ENCODE peak calls at places on chromosomes 7 and 10, in nine cellular contexts. R is AG04450, P is stomach, M is nephron progenitor cell, H is heart right ventricle, A is GM23338, J is lower leg skin, O is cardiac muscle cell, C is neural progenitor cell. Z is an unnamed sample.

GRCh38 chr10:80284522-80284921 is 4.9 kb downstream of the MAT1A start:
- DNase-seq in J (no peak), M (no peak), A (no peak), P (no peak), C (no peak), R (no peak), H (no peak), O (no peak), Z (no peak)

GRCh38 chr7:141409911-141410329 is 141.3 kb upstream of the AGK start:
- DNase-seq in P (no peak), A (peak), M (no peak), H (no peak), J (peak), R (no peak), O (no peak), C (peak), Z (no peak)

GRCh38 chr10:51273572-51273971 is 199.3 kb downstream of the PRKG1 start:
- DNase-seq in P (no peak), O (no peak), J (no peak), M (no peak), H (no peak), A (no peak), R (no peak), C (no peak), Z (no peak)

GRCh38 chr7:145729701-145730100 is 386.9 kb upstream of the CNTNAP2 start:
- DNase-seq in A (no peak), O (no peak), C (no peak), P (no peak), R (no peak), J (no peak), H (no peak), M (no peak), Z (no peak)

GRCh38 chr7:40015790-40016296 is 65.8 kb downstream of the CDK13 start:
- DNase-seq in J (no peak), P (no peak), C (no peak), A (no peak), O (peak), M (no peak), R (no peak), H (no peak), Z (no peak)

GRCh38 chr10:26706206-26706605 is 8.7 kb downstream of the PDSS1 start:
- DNase-seq in A (no peak), R (no peak), O (no peak), C (no peak), J (no peak), P (no peak), M (no peak), H (no peak), Z (no peak)

GRCh38 chr7:87507446-87507845 is 32.0 kb upstream of the ABCB4 start:
- DNase-seq in C (peak), R (no peak), P (no peak), J (no peak), M (no peak), H (no peak), A (peak), O (peak), Z (no peak)

GRCh38 chr10:58278962-58279307 is 10.0 kb downstream of the CISD1 start:
- DNase-seq in A (no peak), H (no peak), O (no peak), M (no peak), C (no peak), J (no peak), P (no peak), R (no peak), Z (no peak)

GRCh38 chr10:71981868-71982230 is 17.7 kb downstream of the CHST3 start:
- DNase-seq in O (no peak), P (no peak), M (no peak), A (no peak), H (no peak), R (no peak), C (no peak), J (no peak), Z (no peak)

GRCh38 chr10:78290131-78290750 is 256.6 kb downstream of the RPS24 start:
- DNase-seq in J (no peak), P (no peak), H (no peak), C (no peak), M (no peak), O (no peak), A (peak), R (no peak), Z (no peak)

GRCh38 chr10:10533417-10533816 is 484.3 kb upstream of the CELF2 start:
- DNase-seq in J (no peak), A (no peak), O (no peak), M (no peak), P (no peak), R (no peak), C (no peak), H (no peak), Z (no peak)

GRCh38 chr7:131021902-131022301 is 287.9 kb upstream of the KLF14 start:
- DNase-seq in J (no peak), M (no peak), C (no peak), P (no peak), A (no peak), H (no peak), O (no peak), R (no peak), Z (no peak)

GRCh38 chr10:96642973-96643372 is 56.2 kb upstream of the TM9SF3 start:
- DNase-seq in J (peak), P (peak), R (no peak), H (peak), M (peak), C (peak), A (peak), O (peak), Z (peak)

GRCh38 chr7:142364551-142364950 is 106.7 kb upstream of the PRSS58 start:
- DNase-seq in A (no peak), M (no peak), C (no peak), P (no peak), R (no peak), O (no peak), J (no peak), H (no peak), Z (no peak)

GRCh38 chr10:122221958-122222357 is 49.1 kb upstream of the BTBD16 start:
- DNase-seq in P (no peak), H (no peak), J (no peak), O (no peak), A (no peak), R (no peak), C (no peak), M (no peak), Z (no peak)

GRCh38 chr10:47277352-47278151 is 22.4 kb upstream of the GDF10 start:
- DNase-seq in M (no peak), C (no peak), R (no peak), H (no peak), O (no peak), P (no peak), A (peak), J (peak), Z (no peak)

GRCh38 chr10:494556-494955 is 194.9 kb downstream of the DIP2C start:
- DNase-seq in J (no peak), A (no peak), R (no peak), M (no peak), O (no peak), P (no peak), H (no peak), C (no peak), Z (no peak)

GRCh38 chr10:18610517-18610916 is 40.9 kb downstream of the NSUN6 start:
- DNase-seq in O (no peak), P (no peak), R (no peak), A (no peak), H (no peak), M (no peak), C (peak), J (no peak), Z (no peak)

GRCh38 chr7:157775021-157775559 is 438.3 kb downstream of the DNAJB6 start:
- DNase-seq in C (no peak), A (no peak), P (no peak), H (no peak), R (no peak), O (no peak), M (no peak), J (no peak), Z (no peak)

GRCh38 chr7:67907792-67908191 is 911.2 kb downstream of the TYW1 start:
- DNase-seq in C (no peak), A (no peak), J (no peak), O (no peak), H (no peak), P (no peak), R (no peak), M (no peak), Z (no peak)

GRCh38 chr7:67900456-67900855 is 903.8 kb downstream of the TYW1 start:
- DNase-seq in A (no peak), M (no peak), P (no peak), R (no peak), C (no peak), O (no peak), J (no peak), H (no peak), Z (no peak)

GRCh38 chr7:67896721-67897120 is 900.1 kb downstream of the TYW1 start:
- DNase-seq in A (no peak), O (no peak), H (no peak), C (no peak), M (no peak), J (no peak), P (no peak), R (no peak), Z (no peak)

GRCh38 chr7:67902143-67902542 is 905.5 kb downstream of the TYW1 start:
- DNase-seq in P (no peak), R (no peak), C (no peak), A (no peak), H (no peak), J (no peak), O (no peak), M (no peak), Z (no peak)
- TF ChIP-seq CTCF in P (no peak), R (no peak), C (no peak), A (no peak), H (no peak), J (no peak), O (no peak), M (no peak), Z (no peak)

GRCh38 chr7:47992446-47992845 is 13.0 kb upstream of the HUS1 start:
- DNase-seq in O (no peak), A (peak), C (no peak), P (no peak), R (no peak), H (no peak), J (no peak), M (no peak), Z (no peak)

GRCh38 chr7:47990592-47990991 is 11.2 kb upstream of the HUS1 start:
- DNase-seq in A (no peak), O (no peak), R (no peak), P (no peak), H (no peak), J (no peak), C (no peak), M (no peak), Z (no peak)

GRCh38 chr7:47991270-47991669 is 11.9 kb upstream of the HUS1 start:
- DNase-seq in R (no peak), J (no peak), H (no peak), P (no peak), O (no peak), A (no peak), C (no peak), M (no peak), Z (no peak)

GRCh38 chr7:47991741-47992311 is 12.4 kb upstream of the HUS1 start:
- DNase-seq in A (peak), C (peak), P (peak), O (peak), J (peak), H (peak), M (peak), R (no peak), Z (peak)

GRCh38 chr7:47988496-47989386 is 9.3 kb upstream of the HUS1 start:
- DNase-seq in C (no peak), O (peak), M (no peak), P (no peak), H (no peak), R (no peak), A (peak), J (no peak), Z (no peak)
- TF ChIP-seq CTCF in C (peak), O (peak), M (peak), P (no peak), H (peak), R (peak), A (peak), J (no peak), Z (peak)

DNA sequence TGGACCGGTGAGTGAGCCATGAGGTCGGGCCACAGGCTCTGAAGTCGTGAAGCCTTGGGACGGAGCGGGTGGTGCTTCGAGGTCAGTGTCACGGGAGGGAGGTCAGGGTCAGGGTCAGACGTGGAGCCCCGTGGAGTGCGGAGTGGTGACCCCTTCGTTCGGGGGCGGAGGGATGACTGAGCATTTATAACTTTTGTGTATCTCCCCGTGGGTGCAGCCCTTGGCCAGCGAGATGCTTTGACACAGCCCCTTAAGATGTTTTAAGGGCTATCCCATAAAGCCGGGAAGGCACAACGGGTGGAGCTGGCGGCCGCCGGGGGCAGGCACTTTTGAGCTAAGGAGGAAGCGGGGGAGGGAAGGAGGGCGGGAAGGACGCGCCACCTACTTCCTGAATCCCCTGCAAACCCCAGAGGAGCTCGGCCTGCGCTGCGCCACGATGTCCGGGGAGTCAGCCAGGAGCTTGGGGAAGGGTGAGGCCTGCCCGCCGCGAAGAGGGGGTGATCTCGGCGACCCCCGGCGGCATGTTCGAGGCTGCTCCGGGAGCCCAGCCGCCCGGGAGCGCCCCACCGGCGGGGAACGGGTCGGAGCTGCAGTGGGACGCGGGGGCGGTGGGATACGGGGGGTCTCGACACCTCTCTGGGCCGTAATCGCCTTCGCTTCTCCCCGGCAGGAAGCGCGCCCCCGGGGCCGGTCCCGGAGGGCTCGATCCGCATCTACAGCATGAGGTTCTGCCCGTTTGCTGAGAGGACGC is at the start of gene GSTO1:
- DNase-seq in R (peak), C (peak), A (peak), M (peak), O (peak), P (peak), J (peak), H (peak), Z (peak)
- TF ChIP-seq CTCF in R (peak), C (no peak), A (peak), M (no peak), O (no peak), P (no peak), J (no peak), H (no peak), Z (no peak)

GRCh38 chr10:87505366-87506113 is 847 bp downstream of the MINPP1 start:
- DNase-seq in M (peak), P (peak), A (peak), J (no peak), H (peak), O (peak), R (no peak), C (peak), Z (peak)
- TF ChIP-seq CTCF in M (peak), P (peak), A (peak), J (no peak), H (peak), O (peak), R (peak), C (peak), Z (peak)

DNA sequence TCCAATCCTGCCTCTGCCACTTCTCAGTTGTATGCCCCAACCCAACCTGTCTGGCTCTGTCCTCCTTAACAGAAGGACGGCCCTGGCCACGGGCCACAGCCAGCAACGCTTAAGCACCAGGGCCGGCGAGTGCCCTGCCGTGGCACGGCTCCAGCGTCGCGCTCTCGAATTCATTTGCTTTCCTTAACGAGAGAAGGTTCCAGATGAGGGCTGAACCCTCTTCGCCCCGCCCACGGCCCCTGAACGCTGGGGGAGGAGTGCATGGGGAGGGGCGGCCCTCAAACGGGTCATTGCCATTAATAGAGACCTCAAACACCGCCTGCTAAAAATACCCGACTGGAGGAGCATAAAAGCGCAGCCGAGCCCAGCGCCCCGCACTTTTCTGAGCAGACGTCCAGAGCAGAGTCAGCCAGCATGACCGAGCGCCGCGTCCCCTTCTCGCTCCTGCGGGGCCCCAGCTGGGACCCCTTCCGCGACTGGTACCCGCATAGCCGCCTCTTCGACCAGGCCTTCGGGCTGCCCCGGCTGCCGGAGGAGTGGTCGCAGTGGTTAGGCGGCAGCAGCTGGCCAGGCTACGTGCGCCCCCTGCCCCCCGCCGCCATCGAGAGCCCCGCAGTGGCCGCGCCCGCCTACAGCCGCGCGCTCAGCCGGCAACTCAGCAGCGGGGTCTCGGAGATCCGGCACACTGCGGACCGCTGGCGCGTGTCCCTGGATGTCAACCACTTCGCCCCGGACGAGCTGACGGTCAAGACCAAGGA is at the start of gene HSPB1:
- DNase-seq in P (peak), H (peak), R (peak), A (peak), J (peak), O (peak), C (peak), M (peak), Z (peak)
- TF ChIP-seq CTCF in P (no peak), H (no peak), R (no peak), A (peak), J (no peak), O (peak), C (no peak), M (no peak), Z (no peak)

GRCh38 chr10:49281461-49281860 is 17.5 kb upstream of the C10orf71 start:
- DNase-seq in H (no peak), P (peak), M (peak), O (no peak), R (no peak), J (peak), C (peak), A (peak), Z (no peak)
- TF ChIP-seq CTCF in H (no peak), P (no peak), M (peak), O (peak), R (peak), J (no peak), C (peak), A (peak), Z (peak)

DNA sequence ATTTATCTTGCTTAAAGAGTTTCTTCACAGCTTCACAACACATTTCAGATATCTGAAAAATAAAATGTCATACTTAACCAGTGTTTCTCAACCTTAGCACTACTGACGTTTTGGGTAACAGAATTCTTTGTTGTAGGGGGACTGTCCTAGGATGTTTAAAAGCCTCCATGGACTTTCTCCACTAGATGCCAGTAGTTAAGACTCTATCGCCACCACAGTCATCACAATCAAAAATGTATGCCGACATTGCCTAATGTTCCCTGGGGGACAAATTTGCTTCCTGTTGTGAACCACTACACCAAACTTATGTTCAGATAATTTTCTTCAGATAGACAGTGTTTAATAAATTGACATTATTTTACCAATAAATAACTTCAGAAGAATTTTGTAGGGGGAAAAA is 13.4 kb downstream of the NOC3L start:
- DNase-seq in R (no peak), O (no peak), C (no peak), H (no peak), M (no peak), A (no peak), J (no peak), P (no peak), Z (no peak)
- TF ChIP-seq CTCF in R (no peak), O (no peak), C (no peak), H (no peak), M (no peak), A (no peak), J (no peak), P (no peak), Z (no peak)

GRCh38 chr10:107139237-107139636 is 25.3 kb downstream of the SORCS1 start:
- DNase-seq in O (no peak), J (no peak), P (no peak), R (no peak), C (peak), M (no peak), A (no peak), H (no peak), Z (no peak)
- TF ChIP-seq CTCF in O (no peak), J (no peak), P (no peak), R (no peak), C (peak), M (no peak), A (peak), H (no peak), Z (no peak)

GRCh38 chr7:1314908-1315450 is 82.3 kb downstream of the UNCX start:
- DNase-seq in P (no peak), H (no peak), M (no peak), R (no peak), J (no peak), O (no peak), A (no peak), C (no peak), Z (no peak)

GRCh38 chr7:1312098-1313070 is 79.7 kb downstream of the UNCX start:
- DNase-seq in A (no peak), R (no peak), H (no peak), M (no peak), O (no peak), J (no peak), P (no peak), C (no peak), Z (no peak)

GRCh38 chr7:1311406-1312097 is 78.9 kb downstream of the UNCX start:
- DNase-seq in A (no peak), O (no peak), H (no peak), R (no peak), C (no peak), M (no peak), J (no peak), P (no peak), Z (no peak)

GRCh38 chr7:1314021-1314907 is 81.6 kb downstream of the UNCX start:
- DNase-seq in M (peak), H (no peak), O (no peak), A (no peak), R (no peak), J (no peak), C (no peak), P (no peak), Z (no peak)

DNA sequence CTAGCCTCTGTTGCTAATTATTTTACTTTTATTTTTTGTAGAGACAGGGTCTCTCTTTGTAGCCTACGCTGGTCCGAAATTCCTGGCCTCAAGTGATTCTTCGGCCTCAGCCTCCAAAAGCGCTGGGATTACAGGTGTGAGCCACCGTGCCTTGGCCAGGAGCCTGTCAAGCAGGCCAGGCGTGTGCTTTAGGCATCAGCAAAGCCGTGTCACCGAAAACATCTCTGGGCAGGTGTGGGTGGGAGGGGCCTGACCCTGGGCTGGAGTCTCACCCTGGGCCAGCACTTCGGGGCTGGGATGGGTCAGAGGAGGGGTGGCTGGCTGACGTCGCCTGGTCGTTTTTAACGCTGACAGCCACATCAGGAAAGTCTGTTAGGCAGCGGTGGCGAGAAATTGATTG is 80.9 kb downstream of the UNCX start:
- DNase-seq in M (peak), O (no peak), A (no peak), R (no peak), P (no peak), J (no peak), H (no peak), C (no peak), Z (no peak)
- TF ChIP-seq CTCF in M (no peak), O (no peak), A (no peak), R (no peak), P (no peak), J (no peak), H (no peak), C (no peak), Z (no peak)

GRCh38 chr10:110498087-110498981 is 627 bp downstream of the DUSP5 start:
- DNase-seq in A (peak), H (peak), R (no peak), P (peak), J (peak), M (peak), C (peak), O (peak), Z (peak)
- TF ChIP-seq CTCF in A (peak), H (no peak), R (no peak), P (no peak), J (no peak), M (no peak), C (no peak), O (peak), Z (peak)